ENCODE peak calls at places on chromosomes 1 and 21, in eight cellular contexts. I is DMS153, T is M059J, O is C1 segment of cervical spinal cord, N is ureter, C is heart left ventricle, R is SJSA1, K is NCI-H460. Y is an unnamed sample.

GRCh38 chr1:234760303-234760723 is 150.3 kb upstream of the IRF2BP2 start:
- DNase-seq in I (peak; percentile 39), T (peak; percentile 25), O (no peak), N (no peak), C (no peak), R (peak; percentile 77), K (no peak), Y (no peak)

GRCh38 chr1:9736241-9736640 is 84.7 kb downstream of the PIK3CD start:
- DNase-seq in I (no peak), T (no peak), O (no peak), N (no peak), C (no peak), R (no peak), K (no peak), Y (no peak)

GRCh38 chr21:34983680-34984086 is 65.4 kb downstream of the RUNX1 start:
- DNase-seq in I (no peak), T (peak; percentile 97), O (no peak), N (no peak), C (no peak), R (peak; percentile 57), K (no peak), Y (no peak)

GRCh38 chr1:15137807-15138206 is 15.7 kb upstream of the TMEM51 start:
- DNase-seq in I (no peak), T (no peak), O (no peak), N (no peak), C (no peak), R (no peak), K (no peak), Y (no peak)

GRCh38 chr1:200129480-200129879 is 102.0 kb downstream of the NR5A2 start:
- DNase-seq in I (peak; percentile 33), T (no peak), O (no peak), N (no peak), C (no peak), R (no peak), K (no peak), Y (no peak)

GRCh38 chr1:224542783-224543440 is 73.2 kb upstream of the CNIH3 start:
- DNase-seq in I (no peak), T (peak; percentile 100), O (no peak), N (no peak), C (no peak), R (peak; percentile 92), K (no peak), Y (no peak)

GRCh38 chr1:5312299-5312686 is 657.9 kb downstream of the AJAP1 start:
- DNase-seq in I (no peak), T (no peak), O (no peak), N (no peak), C (no peak), R (no peak), K (no peak), Y (no peak)

GRCh38 chr1:56461158-56462127 is 117.9 kb downstream of the PLPP3 start:
- DNase-seq in I (no peak), T (no peak), O (no peak), N (no peak), C (no peak), R (no peak), K (no peak), Y (no peak)

GRCh38 chr1:29521438-29521715 is 285.1 kb downstream of the PTPRU start:
- DNase-seq in I (no peak), T (no peak), O (no peak), N (no peak), C (no peak), R (peak; percentile 18), K (no peak), Y (no peak)

GRCh38 chr1:91751281-91751680 is 134.7 kb downstream of the TGFBR3 start:
- DNase-seq in I (no peak), T (peak; percentile 67), O (no peak), N (no peak), C (peak; percentile 66), R (no peak), K (no peak), Y (no peak)

GRCh38 chr1:119159096-119159495 is 18.6 kb upstream of the WARS2 start:
- DNase-seq in I (no peak), T (no peak), O (no peak), N (no peak), C (no peak), R (no peak), K (no peak), Y (no peak)

GRCh38 chr1:27392096-27392777 is at the start of gene GPR3:
- DNase-seq in I (peak; percentile 89), T (peak; percentile 91), O (peak; percentile 60), N (peak; percentile 86), C (peak; percentile 95), R (peak; percentile 95), K (peak; percentile 87), Y (peak; percentile 80)

GRCh38 chr21:21101911-21102310 is 103.7 kb downstream of the NCAM2 start:
- DNase-seq in I (peak; percentile 8), T (peak; percentile 63), O (no peak), N (no peak), C (no peak), R (no peak), K (peak; percentile 83), Y (no peak)

GRCh38 chr21:26169061-26169610 is 1.4 kb downstream of the APP start:
- DNase-seq in I (peak; percentile 20), T (peak; percentile 70), O (peak; percentile 78), N (peak; percentile 53), C (peak; percentile 46), R (peak; percentile 51), K (peak; percentile 43), Y (peak; percentile 26)

GRCh38 chr1:107430540-107431228 is 289.8 kb downstream of the NTNG1 start:
- DNase-seq in I (no peak), T (peak; percentile 56), O (no peak), N (no peak), C (no peak), R (no peak), K (peak; percentile 35), Y (peak; percentile 17)

GRCh38 chr1:174114788-174115448 is 44.4 kb upstream of the RABGAP1L start:
- DNase-seq in I (peak; percentile 32), T (peak; percentile 70), O (no peak), N (no peak), C (no peak), R (no peak), K (peak; percentile 74), Y (peak; percentile 13)

GRCh38 chr21:42538479-42539275 is 25.0 kb downstream of the SLC37A1 start:
- DNase-seq in I (peak; percentile 56), T (no peak), O (no peak), N (no peak), C (no peak), R (no peak), K (no peak), Y (no peak)

GRCh38 chr1:111605553-111605952 is 14.0 kb upstream of the RAP1A start:
- DNase-seq in I (no peak), T (peak; percentile 59), O (no peak), N (no peak), C (peak; percentile 78), R (no peak), K (no peak), Y (no peak)

GRCh38 chr1:21520899-21521716 is 11.9 kb downstream of the ALPL start:
- DNase-seq in I (no peak), T (peak; percentile 63), O (no peak), N (no peak), C (peak; percentile 57), R (no peak), K (no peak), Y (no peak)

GRCh38 chr1:150615346-150616201 is 13.8 kb downstream of the ENSA start:
- DNase-seq in I (no peak), T (peak; percentile 70), O (no peak), N (no peak), C (no peak), R (peak; percentile 52), K (no peak), Y (no peak)

GRCh38 chr1:60813051-60813450 is 269.3 kb upstream of the NFIA start:
- DNase-seq in I (no peak), T (no peak), O (no peak), N (no peak), C (no peak), R (no peak), K (no peak), Y (no peak)

GRCh38 chr1:162756523-162756922 is 34.0 kb upstream of the HSD17B7 start:
- DNase-seq in I (no peak), T (peak; percentile 42), O (no peak), N (no peak), C (no peak), R (no peak), K (no peak), Y (no peak)

GRCh38 chr1:82090104-82090503 is 289.4 kb downstream of the ADGRL2 start:
- DNase-seq in I (no peak), T (no peak), O (no peak), N (no peak), C (no peak), R (no peak), K (no peak), Y (no peak)

GRCh38 chr1:235549361-235550139 is 45.3 kb upstream of the B3GALNT2 start:
- DNase-seq in I (no peak), T (no peak), O (no peak), N (no peak), C (no peak), R (no peak), K (no peak), Y (no peak)

GRCh38 chr1:170010443-170010842 is 64.1 kb downstream of the KIFAP3 start:
- DNase-seq in I (no peak), T (peak; percentile 39), O (no peak), N (no peak), C (peak; percentile 36), R (no peak), K (peak; percentile 68), Y (no peak)

GRCh38 chr1:235056937-235057336 is 71.7 kb downstream of the TOMM20 start:
- DNase-seq in I (no peak), T (peak; percentile 43), O (no peak), N (no peak), C (no peak), R (no peak), K (no peak), Y (no peak)

GRCh38 chr1:198199105-198199504 is 42.3 kb downstream of the NEK7 start:
- DNase-seq in I (peak; percentile 75), T (peak; percentile 50), O (no peak), N (no peak), C (no peak), R (no peak), K (no peak), Y (no peak)

GRCh38 chr1:226072347-226072746 is 9.8 kb downstream of the H3-3A start:
- DNase-seq in I (no peak), T (no peak), O (no peak), N (no peak), C (no peak), R (no peak), K (no peak), Y (no peak)

GRCh38 chr1:232628335-232629214 is 1.4 kb downstream of the SIPA1L2 start:
- DNase-seq in I (no peak), T (peak; percentile 65), O (no peak), N (no peak), C (no peak), R (no peak), K (peak; percentile 30), Y (no peak)

GRCh38 chr1:7207875-7208646 is 422.8 kb downstream of the CAMTA1 start:
- DNase-seq in I (peak; percentile 52), T (peak; percentile 63), O (no peak), N (no peak), C (peak; percentile 63), R (no peak), K (peak; percentile 56), Y (peak; percentile 46)

GRCh38 chr1:62515055-62515454 is 78.2 kb downstream of the USP1 start:
- DNase-seq in I (no peak), T (no peak), O (no peak), N (no peak), C (no peak), R (no peak), K (no peak), Y (no peak)

GRCh38 chr1:81254560-81254959 is 546.2 kb upstream of the ADGRL2 start:
- DNase-seq in I (no peak), T (peak; percentile 2), O (no peak), N (no peak), C (no peak), R (no peak), K (no peak), Y (no peak)

GRCh38 chr1:67771776-67772175 is 61.5 kb downstream of the GNG12 start:
- DNase-seq in I (no peak), T (no peak), O (no peak), N (no peak), C (no peak), R (no peak), K (no peak), Y (no peak)

GRCh38 chr1:101338714-101339430 is 102.1 kb downstream of the S1PR1 start:
- DNase-seq in I (no peak), T (peak; percentile 18), O (no peak), N (no peak), C (no peak), R (no peak), K (no peak), Y (no peak)

Y was measured in NCI-H2029.